ENCODE peak calls at places on chromosomes 11 and 22, in seven cellular contexts. Q is HCT116, H is HepG2, N is GM12878, V is H1, K is SK-N-SH, B is K562. X is an unnamed sample.

GRCh38 chr22:25367756-25368155 is 148.3 kb downstream of the CRYBB2 start:
- DNase-seq in Q (no peak), H (no peak), N (no peak), K (no peak), B (no peak), V (no peak), X (no peak)

GRCh38 chr11:7967097-7967496 is 1.9 kb upstream of the NLRP10 start:
- DNase-seq in N (no peak), Q (no peak), K (no peak), H (no peak), B (no peak), V (no peak), X (no peak)

GRCh38 chr22:29093501-29093921 is 20.7 kb downstream of the KREMEN1 start:
- DNase-seq in B (no peak), Q (no peak), H (no peak), V (no peak), N (no peak), K (peak), X (no peak)

GRCh38 chr11:35144811-35145210 is 5.8 kb downstream of the CD44 start:
- DNase-seq in Q (no peak), V (no peak), K (no peak), B (no peak), H (no peak), N (no peak), X (no peak)

GRCh38 chr11:117999354-117999993 is 13.3 kb downstream of the IL10RA start:
- DNase-seq in K (no peak), N (no peak), Q (no peak), H (no peak), B (no peak), V (no peak), X (no peak)

GRCh38 chr22:25404556-25404922 is 159.9 kb upstream of the GRK3 start:
- DNase-seq in V (no peak), K (peak), H (peak), B (peak), Q (no peak), N (no peak), X (no peak)

GRCh38 chr11:23406131-23406819 is 546.0 kb upstream of the CCDC179 start:
- DNase-seq in Q (no peak), N (no peak), K (no peak), V (no peak), B (peak), H (no peak), X (no peak)

GRCh38 chr11:35003658-35004057 is 87.2 kb downstream of the PDHX start:
- DNase-seq in N (no peak), V (no peak), H (no peak), Q (no peak), B (no peak), K (no peak), X (no peak)

GRCh38 chr11:113184498-113184897 is 129.9 kb upstream of the TTC12 start:
- DNase-seq in B (no peak), N (no peak), V (no peak), K (no peak), Q (no peak), H (peak), X (peak)

GRCh38 chr11:68609761-68610160 is 74.6 kb upstream of the GAL start:
- DNase-seq in N (no peak), V (no peak), Q (no peak), H (no peak), K (no peak), B (no peak), X (no peak)

GRCh38 chr11:1641096-1641495 is 11.5 kb downstream of the KRTAP5-5 start:
- DNase-seq in B (no peak), H (no peak), N (no peak), Q (no peak), V (no peak), K (no peak), X (no peak)

GRCh38 chr11:59582006-59582405 is 33.6 kb downstream of the OSBP start:
- DNase-seq in Q (no peak), K (no peak), V (no peak), N (no peak), B (no peak), H (no peak), X (no peak)

GRCh38 chr22:29987143-29987542 is 93.1 kb upstream of the HORMAD2 start:
- DNase-seq in K (no peak), B (no peak), H (no peak), V (no peak), Q (no peak), N (no peak), X (no peak)

GRCh38 chr11:68471360-68472340 is 11.1 kb downstream of the PPP6R3 start:
- DNase-seq in N (peak), B (no peak), K (no peak), Q (no peak), V (no peak), H (no peak), X (no peak)

GRCh38 chr11:73197348-73197747 is 20.7 kb upstream of the P2RY2 start:
- DNase-seq in K (no peak), B (no peak), Q (no peak), H (no peak), N (no peak), V (no peak), X (peak)

GRCh38 chr22:37126882-37127281 is 17.4 kb upstream of the TMPRSS6 start:
- DNase-seq in B (no peak), K (peak), H (no peak), Q (no peak), N (no peak), V (no peak), X (no peak)

GRCh38 chr22:20919718-20920117 is 2.5 kb downstream of the CRKL start:
- DNase-seq in V (no peak), H (no peak), Q (no peak), B (no peak), N (no peak), K (no peak), X (no peak)

GRCh38 chr11:10485646-10486045 is 30.6 kb downstream of the AMPD3 start:
- DNase-seq in Q (no peak), H (no peak), N (no peak), V (no peak), B (no peak), K (no peak), X (no peak)

GRCh38 chr22:19292262-19293230 is 1.0 kb upstream of the CLTCL1 start:
- DNase-seq in Q (no peak), B (no peak), N (no peak), H (no peak), K (no peak), V (no peak), X (no peak)

GRCh38 chr22:19799322-19800190 is 39.0 kb downstream of the TBX1 start:
- DNase-seq in N (no peak), H (no peak), B (no peak), Q (no peak), V (no peak), K (peak), X (no peak)

GRCh38 chr11:86440305-86440716 is 65.6 kb downstream of the CCDC81 start:
- DNase-seq in B (no peak), V (no peak), K (no peak), Q (no peak), N (no peak), H (no peak), X (no peak)

GRCh38 chr22:43642807-43643206 is 169.3 kb downstream of the EFCAB6 start:
- DNase-seq in N (no peak), H (no peak), K (no peak), Q (no peak), V (no peak), B (no peak), X (no peak)

GRCh38 chr11:126127898-126128297 is 65.2 kb upstream of the CDON start:
- DNase-seq in B (no peak), H (no peak), V (no peak), K (no peak), N (no peak), Q (no peak), X (no peak)

GRCh38 chr22:38213319-38214247 is 11.8 kb downstream of the MAFF start:
- DNase-seq in B (peak), V (no peak), N (peak), Q (no peak), K (no peak), H (no peak), X (no peak)

GRCh38 chr22:39671936-39672335 is 101.4 kb downstream of the CACNA1I start:
- DNase-seq in V (no peak), B (no peak), N (no peak), H (no peak), Q (no peak), K (no peak), X (no peak)

GRCh38 chr22:46062971-46063631 is 86.1 kb upstream of the WNT7B start:
- DNase-seq in H (no peak), N (no peak), B (no peak), Q (no peak), V (no peak), K (peak), X (no peak)

GRCh38 chr11:126834149-126834548 is 166.4 kb downstream of the KIRREL3 start:
- DNase-seq in H (no peak), Q (no peak), V (no peak), B (peak), K (no peak), N (no peak), X (no peak)

GRCh38 chr22:21866821-21867527 is 471 bp downstream of the MAPK1 start:
- DNase-seq in B (peak), H (no peak), Q (no peak), V (no peak), N (no peak), K (no peak), X (peak)

GRCh38 chr11:36431429-36432092 is 78.5 kb downstream of the TRAF6 start:
- DNase-seq in Q (peak), N (no peak), H (peak), B (peak), K (no peak), V (no peak), X (peak)

GRCh38 chr22:50684986-50685385 is 12.4 kb downstream of the SHANK3 start:
- DNase-seq in V (no peak), K (peak), Q (no peak), B (no peak), H (no peak), N (no peak), X (no peak)

GRCh38 chr22:44398791-44399190 is 86.0 kb upstream of the SHISAL1 start:
- DNase-seq in K (peak), N (no peak), Q (no peak), V (no peak), B (no peak), H (no peak), X (no peak)

GRCh38 chr11:76863196-76863777 is 2.6 kb downstream of the ACER3 start:
- DNase-seq in Q (no peak), K (no peak), N (no peak), V (no peak), B (peak), H (no peak), X (no peak)

GRCh38 chr11:118908931-118909618 is 16.7 kb downstream of the BCL9L start:
- DNase-seq in Q (no peak), K (peak), H (no peak), V (no peak), B (peak), N (no peak), X (peak)

GRCh38 chr11:65917434-65918210 is 1.2 kb downstream of the C11orf68 start:
- DNase-seq in H (no peak), V (no peak), K (no peak), B (no peak), N (no peak), Q (no peak), X (no peak)

GRCh38 chr22:16717699-16718558 is 107.3 kb downstream of the XKR3 start:
- DNase-seq in H (no peak), V (no peak), B (peak), K (no peak), N (no peak), Q (no peak), X (peak)

DNA sequence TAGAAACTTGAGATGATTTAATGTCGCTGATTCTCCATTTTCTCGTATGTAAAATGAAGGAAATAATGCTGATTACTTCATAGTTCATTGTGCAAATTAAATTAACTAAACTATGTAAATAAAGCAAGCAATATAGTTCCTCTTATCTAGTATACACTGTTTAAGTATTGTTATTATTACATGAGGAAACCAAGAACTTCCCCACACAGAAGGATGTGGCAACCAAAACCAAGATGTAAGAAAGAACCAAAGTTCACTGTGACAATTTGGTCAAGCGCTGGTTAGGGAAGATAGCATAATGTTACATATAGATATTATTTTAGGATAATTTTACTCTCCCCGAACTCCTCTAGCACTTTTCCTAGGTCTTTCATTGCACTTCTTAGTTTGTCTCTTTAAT is 103.2 kb downstream of the XKR3 start:
- DNase-seq in H (no peak), K (no peak), B (no peak), V (no peak), N (no peak), Q (no peak), X (no peak)
- TF ChIP-seq JUND in H (no peak), K (no peak), B (no peak), V (no peak), N (no peak), Q (no peak), X (no peak)

DNA sequence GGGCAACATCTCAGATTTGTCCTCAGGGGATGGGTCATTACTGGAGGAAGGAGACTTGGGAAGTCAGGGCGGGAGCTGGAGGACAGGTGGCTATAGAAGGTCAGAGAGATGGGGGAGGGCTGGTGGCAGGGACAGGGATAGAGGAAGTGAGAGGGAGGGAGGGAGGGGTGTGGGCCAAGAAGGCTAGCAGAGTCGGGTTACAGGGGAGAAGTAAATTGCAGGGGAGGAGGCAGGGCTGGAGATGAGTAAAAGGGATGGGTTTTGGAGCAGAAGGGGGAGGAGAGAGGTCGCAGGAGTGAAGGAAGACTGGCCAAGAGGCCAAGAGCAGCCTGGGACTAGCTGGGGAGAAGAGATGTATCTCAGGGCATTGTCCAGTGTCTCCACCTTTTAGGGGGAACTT is 33.0 kb downstream of the LRRC10B start:
- DNase-seq in N (no peak), K (peak), B (peak), Q (peak), H (no peak), V (no peak), X (peak)
- TF ChIP-seq JUND in N (no peak), K (no peak), B (no peak), Q (no peak), H (no peak), V (no peak), X (no peak)

GRCh38 chr11:122071680-122072321 is 44.2 kb downstream of the BLID start:
- DNase-seq in N (no peak), V (no peak), H (no peak), K (no peak), Q (no peak), B (no peak), X (no peak)

GRCh38 chr11:122068096-122068495 is 47.9 kb downstream of the BLID start:
- DNase-seq in Q (no peak), K (no peak), V (no peak), N (no peak), B (no peak), H (no peak), X (no peak)

GRCh38 chr11:122074022-122074421 is 42.0 kb downstream of the BLID start:
- DNase-seq in V (no peak), H (no peak), Q (no peak), K (no peak), N (no peak), B (no peak), X (no peak)

GRCh38 chr11:122075016-122075415 is 41.0 kb downstream of the BLID start:
- DNase-seq in V (no peak), Q (no peak), H (no peak), N (no peak), K (no peak), B (no peak), X (no peak)

DNA sequence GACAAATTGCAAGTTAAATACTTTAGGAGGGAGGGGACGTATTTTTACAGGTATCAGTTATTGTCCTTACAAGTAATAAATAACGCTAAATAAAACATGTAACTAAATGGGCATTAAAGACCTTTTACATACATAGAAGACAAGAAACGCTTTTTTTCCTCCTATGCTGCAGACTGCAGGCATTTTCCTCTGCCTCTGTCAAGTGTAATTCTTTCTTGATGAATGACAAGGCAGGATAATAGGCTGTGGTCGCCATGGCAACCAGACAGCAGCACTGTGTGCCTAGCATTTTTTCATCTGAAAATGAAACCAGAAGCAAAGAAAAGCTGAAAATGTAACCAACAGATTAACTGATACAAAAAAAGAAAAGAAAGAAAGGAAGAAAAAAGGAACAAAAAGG is 46.1 kb downstream of the BLID start:
- DNase-seq in Q (no peak), H (peak), N (no peak), B (no peak), K (peak), V (no peak), X (no peak)
- TF ChIP-seq JUND in Q (no peak), H (no peak), N (no peak), B (no peak), K (peak), V (no peak), X (no peak)

DNA sequence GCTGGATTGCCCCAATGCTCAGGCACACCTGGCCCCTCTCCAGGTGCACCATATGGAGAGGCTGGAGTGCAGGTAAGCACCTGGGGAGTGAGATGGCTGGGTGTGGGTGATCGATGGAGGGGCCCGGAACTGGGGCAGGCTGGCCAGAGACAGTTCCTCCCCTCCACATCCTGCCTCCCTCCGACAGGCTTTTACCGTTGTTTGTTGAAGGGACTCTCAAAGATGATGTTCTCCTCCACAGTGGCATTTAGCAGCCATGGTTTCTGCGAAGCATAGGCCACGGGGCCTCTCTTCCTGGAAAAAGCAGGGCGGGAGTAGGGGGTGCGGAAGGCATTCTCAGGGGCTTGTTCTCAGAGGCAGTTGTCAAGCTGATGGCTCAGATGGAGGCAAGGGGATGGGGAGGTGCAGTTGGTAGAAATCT is 25.9 kb upstream of the KCNJ11 start:
- DNase-seq in B (no peak), N (no peak), H (no peak), Q (no peak), V (no peak), K (no peak), X (no peak)
- TF ChIP-seq JUND in B (no peak), N (no peak), H (no peak), Q (no peak), V (no peak), K (no peak), X (no peak)

GRCh38 chr11:19817870-19818269 is 105.2 kb downstream of the NAV2 start:
- DNase-seq in B (no peak), K (no peak), N (no peak), V (peak), Q (no peak), H (no peak), X (no peak)

GRCh38 chr11:19820100-19820499 is 107.5 kb downstream of the NAV2 start:
- DNase-seq in N (no peak), Q (no peak), H (no peak), V (no peak), K (no peak), B (no peak), X (no peak)

GRCh38 chr11:19821412-19821875 is 108.8 kb downstream of the NAV2 start:
- DNase-seq in V (no peak), H (peak), Q (no peak), B (no peak), N (no peak), K (no peak), X (no peak)

GRCh38 chr11:19817265-19817851 is 104.7 kb downstream of the NAV2 start:
- DNase-seq in H (no peak), B (no peak), Q (no peak), N (no peak), V (peak), K (no peak), X (no peak)

GRCh38 chr11:19819148-19819547 is 106.5 kb downstream of the NAV2 start:
- DNase-seq in N (no peak), B (no peak), K (no peak), H (no peak), Q (no peak), V (no peak), X (no peak)
- TF ChIP-seq JUND in N (no peak), B (no peak), K (no peak), H (no peak), Q (no peak), V (no peak), X (no peak)